ENCODE peak calls at places on chromosomes 6 and 20, in seven cellular contexts. X is nucleus accumbens; Q is CD4-positive, alpha-beta T cell; K is neuronal stem cell; L is esophagus muscularis mucosa; B is non-pigmented ciliary epithelial cell; A is AG04449. W is an unnamed sample.

GRCh38 chr6:156955494-156956183 is 178.5 kb downstream of the ARID1B start:
- DNase-seq in B (no peak), A (no peak), Q (no peak), L (no peak), K (no peak), X (no peak), W (no peak)

GRCh38 chr6:155273438-155273837 is 9.6 kb downstream of the CLDN20 start:
- DNase-seq in B (peak; percentile 95), L (no peak), K (no peak), Q (no peak), A (peak; percentile 79), X (no peak), W (no peak)

GRCh38 chr20:40564997-40565680 is 123.9 kb downstream of the MAFB start:
- DNase-seq in X (no peak), K (no peak), A (peak; percentile 14), L (no peak), Q (no peak), B (peak; percentile 57), W (no peak)

GRCh38 chr6:163395786-163396185 is 18.7 kb upstream of the QKI start:
- DNase-seq in A (no peak), B (no peak), Q (no peak), L (peak; percentile 37), K (no peak), X (no peak), W (no peak)

GRCh38 chr6:154606457-154606856 is 96.0 kb upstream of the CNKSR3 start:
- DNase-seq in X (no peak), B (no peak), L (no peak), A (no peak), K (no peak), Q (peak; percentile 40), W (no peak)

GRCh38 chr6:13508711-13509705 is 21.6 kb upstream of the GFOD1 start:
- DNase-seq in Q (no peak), K (no peak), X (no peak), A (no peak), B (no peak), L (no peak), W (no peak)

GRCh38 chr20:56439784-56440291 is 27.8 kb downstream of the CASS4 start:
- DNase-seq in L (no peak), Q (no peak), K (no peak), B (peak; percentile 98), A (peak; percentile 98), X (no peak), W (no peak)

GRCh38 chr6:41073203-41073967 is 611 bp downstream of the NFYA start:
- DNase-seq in L (peak; percentile 94), A (no peak), Q (peak; percentile 65), K (peak; percentile 80), B (no peak), X (peak; percentile 55), W (peak; percentile 92)

GRCh38 chr6:23086100-23086499 is 516.7 kb downstream of the HDGFL1 start:
- DNase-seq in X (no peak), B (no peak), A (no peak), L (no peak), K (no peak), Q (no peak), W (no peak)

GRCh38 chr6:37279366-37280134 is 21.6 kb upstream of the TMEM217 start:
- DNase-seq in B (no peak), K (no peak), A (no peak), X (no peak), Q (no peak), L (no peak), W (no peak)

GRCh38 chr6:137568067-137568466 is 73.9 kb upstream of the OLIG3 start:
- DNase-seq in A (no peak), K (no peak), B (no peak), L (no peak), Q (no peak), X (no peak), W (no peak)

GRCh38 chr6:72748759-72749158 is 126.9 kb downstream of the KCNQ5 start:
- DNase-seq in Q (no peak), B (peak; percentile 50), A (peak; percentile 71), K (no peak), X (no peak), L (no peak), W (no peak)

GRCh38 chr6:170229851-170230519 is 60.9 kb downstream of the DLL1 start:
- DNase-seq in Q (no peak), X (no peak), A (no peak), B (no peak), L (no peak), K (no peak), W (no peak)

GRCh38 chr6:43746613-43747101 is 23.4 kb upstream of the VEGFA start:
- DNase-seq in X (no peak), K (no peak), L (no peak), B (no peak), A (no peak), Q (no peak), W (no peak)

GRCh38 chr20:24337074-24337473 is 132.4 kb upstream of the SYNDIG1 start:
- DNase-seq in Q (no peak), K (no peak), X (no peak), A (no peak), B (peak; percentile 53), L (no peak), W (peak; percentile 7)

GRCh38 chr6:80174931-80175572 is 68.6 kb downstream of the BCKDHB start:
- DNase-seq in L (no peak), X (no peak), B (no peak), Q (no peak), K (no peak), A (peak; percentile 69), W (no peak)

GRCh38 chr20:60062431-60063336 is 104.5 kb downstream of the CDH26 start:
- DNase-seq in L (no peak), A (peak; percentile 76), Q (no peak), B (peak; percentile 36), X (no peak), K (no peak), W (no peak)

GRCh38 chr20:61361501-61361900 is 109.4 kb downstream of the CDH4 start:
- DNase-seq in K (no peak), Q (no peak), B (no peak), A (no peak), L (no peak), X (no peak), W (no peak)

GRCh38 chr6:215335-216034 is 76.8 kb upstream of the DUSP22 start:
- DNase-seq in L (no peak), X (no peak), B (no peak), K (no peak), Q (no peak), A (no peak), W (no peak)

GRCh38 chr6:21608610-21609009 is 15.1 kb downstream of the SOX4 start:
- DNase-seq in B (no peak), L (no peak), K (no peak), A (no peak), X (no peak), Q (no peak), W (no peak)

GRCh38 chr6:15205321-15205720 is 40.5 kb upstream of the JARID2 start:
- DNase-seq in A (no peak), L (no peak), K (no peak), B (no peak), X (no peak), Q (no peak), W (no peak)

GRCh38 chr6:134517145-134517658 is 199.3 kb upstream of the SGK1 start:
- DNase-seq in X (peak; percentile 12), A (no peak), Q (no peak), K (no peak), L (no peak), B (peak; percentile 47), W (peak; percentile 50)

GRCh38 chr6:6591778-6592388 is 3.4 kb downstream of the LY86 start:
- DNase-seq in L (peak; percentile 89), X (no peak), Q (no peak), K (no peak), A (no peak), B (no peak), W (no peak)

GRCh38 chr6:134753001-134753400 is 196.9 kb downstream of the ALDH8A1 start:
- DNase-seq in L (no peak), K (no peak), Q (no peak), B (no peak), A (no peak), X (no peak), W (no peak)

GRCh38 chr20:4613718-4614620 is 107.7 kb upstream of the PRND start:
- DNase-seq in B (no peak), X (peak; percentile 40), K (no peak), A (no peak), Q (peak; percentile 61), L (peak; percentile 91), W (peak; percentile 61)

GRCh38 chr6:104614394-104614793 is 245.3 kb downstream of the HACE1 start:
- DNase-seq in L (no peak), K (no peak), Q (no peak), B (no peak), A (no peak), X (no peak), W (no peak)

W was measured in neural progenitor cell.